ENCODE peak calls at places on chromosomes 5 and 9, in five cellular contexts. T, X, D, R and C are unnamed samples.

GRCh38 chr9:33425128-33425533 is 22.3 kb downstream of the AQP3 start:
- DNase-seq in T (no peak), X (no peak), D (no peak), R (no peak), C (no peak)

GRCh38 chr5:158727771-158728311 is 371.9 kb downstream of the EBF1 start:
- DNase-seq in T (peak), X (no peak), D (no peak), R (peak), C (no peak)

GRCh38 chr5:94017579-94017978 is 276.2 kb upstream of the POU5F2 start:
- DNase-seq in T (peak), X (no peak), D (no peak), R (no peak), C (no peak)

GRCh38 chr9:110939573-110939972 is 98.7 kb downstream of the LPAR1 start:
- DNase-seq in T (no peak), X (no peak), D (no peak), R (no peak), C (no peak)

GRCh38 chr5:64942460-64942859 is 173.7 kb downstream of the CWC27 start:
- DNase-seq in T (no peak), X (no peak), D (no peak), R (no peak), C (no peak)

GRCh38 chr9:23638837-23639426 is 187.1 kb downstream of the ELAVL2 start:
- DNase-seq in T (no peak), X (no peak), D (no peak), R (no peak), C (no peak)

GRCh38 chr5:29218829-29219228 is 1974.7 kb upstream of the CDH6 start:
- DNase-seq in T (no peak), X (no peak), D (no peak), R (no peak), C (no peak)

GRCh38 chr5:63053019-63053638 is 474.5 kb downstream of the LRRC70 start:
- DNase-seq in T (peak), X (no peak), D (peak), R (no peak), C (no peak)

GRCh38 chr9:16058131-16058549 is 505.3 kb downstream of the CCDC171 start:
- DNase-seq in T (peak), X (peak), D (peak), R (no peak), C (no peak)

GRCh38 chr5:176816791-176817272 is 6.5 kb downstream of the UNC5A start:
- DNase-seq in T (no peak), X (no peak), D (no peak), R (no peak), C (no peak)

GRCh38 chr5:68250662-68251298 is 35.2 kb downstream of the PIK3R1 start:
- DNase-seq in T (no peak), X (no peak), D (no peak), R (no peak), C (no peak)

GRCh38 chr5:160419458-160420330 is 813 bp upstream of the SLU7 start:
- DNase-seq in T (no peak), X (no peak), D (no peak), R (no peak), C (no peak)

GRCh38 chr5:34499001-34499734 is 157.0 kb upstream of the RAI14 start:
- DNase-seq in T (peak), X (peak), D (no peak), R (no peak), C (no peak)

GRCh38 chr5:112551437-112552018 is 132.5 kb upstream of the EPB41L4A start:
- DNase-seq in T (peak), X (peak), D (peak), R (no peak), C (no peak)

GRCh38 chr9:96556701-96557461 is 62.8 kb downstream of the CDC14B start:
- DNase-seq in T (peak), X (no peak), D (no peak), R (no peak), C (no peak)

GRCh38 chr5:69414885-69415583 is at the start of gene MARVELD2:
- DNase-seq in T (no peak), X (no peak), D (peak), R (peak), C (peak)

GRCh38 chr9:8382777-8383527 is 583.4 kb upstream of the DMAC1 start:
- DNase-seq in T (no peak), X (no peak), D (no peak), R (no peak), C (no peak)

GRCh38 chr5:147972441-147972840 is 66.1 kb upstream of the C5orf46 start:
- DNase-seq in T (no peak), X (no peak), D (no peak), R (no peak), C (no peak)

GRCh38 chr5:68245325-68245724 is 29.8 kb downstream of the PIK3R1 start:
- DNase-seq in T (peak), X (no peak), D (no peak), R (no peak), C (no peak)

GRCh38 chr5:6185574-6185973 is 192.8 kb downstream of the MED10 start:
- DNase-seq in T (no peak), X (no peak), D (no peak), R (no peak), C (no peak)

GRCh38 chr5:173486826-173487225 is 129.6 kb downstream of the BOD1 start:
- DNase-seq in T (no peak), X (no peak), D (no peak), R (no peak), C (no peak)

GRCh38 chr9:120490888-120491595 is 88.9 kb downstream of the CDK5RAP2 start:
- DNase-seq in T (no peak), X (peak), D (no peak), R (no peak), C (no peak)

GRCh38 chr9:33946779-33947535 is 101.7 kb downstream of the UBAP2 start:
- DNase-seq in T (peak), X (no peak), D (no peak), R (no peak), C (no peak)

GRCh38 chr5:43891112-43891511 is 288.1 kb downstream of the NNT start:
- DNase-seq in T (no peak), X (no peak), D (peak), R (no peak), C (no peak)

GRCh38 chr9:1198085-1198484 is 147.9 kb downstream of the DMRT2 start:
- DNase-seq in T (peak), X (no peak), D (no peak), R (no peak), C (no peak)

GRCh38 chr5:73122875-73123810 is 2.8 kb downstream of the TMEM171 start:
- DNase-seq in T (peak), X (peak), D (no peak), R (no peak), C (no peak)

GRCh38 chr5:140358738-140359310 is 1.2 kb upstream of the SLC4A9 start:
- DNase-seq in T (peak), X (no peak), D (peak), R (no peak), C (no peak)

GRCh38 chr5:15737882-15738677 is 238.1 kb downstream of the FBXL7 start:
- DNase-seq in T (no peak), X (no peak), D (no peak), R (no peak), C (no peak)

GRCh38 chr9:111870774-111871542 is 25.7 kb upstream of the UGCG start:
- DNase-seq in T (no peak), X (no peak), D (no peak), R (no peak), C (no peak)

GRCh38 chr5:173916233-173916632 is 28.1 kb downstream of the CPEB4 start:
- DNase-seq in T (no peak), X (peak), D (no peak), R (no peak), C (no peak)

GRCh38 chr5:107451028-107451427 is 219.7 kb downstream of the EFNA5 start:
- DNase-seq in T (no peak), X (no peak), D (no peak), R (no peak), C (no peak)

GRCh38 chr9:71322311-71322710 is 200.9 kb upstream of the TRPM3 start:
- DNase-seq in T (no peak), X (no peak), D (no peak), R (no peak), C (no peak)

GRCh38 chr5:68420476-68421344 is 205.2 kb downstream of the PIK3R1 start:
- DNase-seq in T (no peak), X (no peak), D (no peak), R (no peak), C (no peak)

GRCh38 chr5:172525633-172526360 is 71.5 kb upstream of the SH3PXD2B start:
- DNase-seq in T (no peak), X (no peak), D (no peak), R (no peak), C (no peak)

GRCh38 chr5:150625164-150625535 is 15.3 kb upstream of the SYNPO start:
- DNase-seq in T (no peak), X (no peak), D (no peak), R (no peak), C (no peak)

GRCh38 chr5:62649025-62649424 is 70.4 kb downstream of the LRRC70 start:
- DNase-seq in T (no peak), X (no peak), D (no peak), R (no peak), C (no peak)

GRCh38 chr9:78393932-78394331 is 97.0 kb downstream of the PSAT1 start:
- DNase-seq in T (no peak), X (no peak), D (no peak), R (no peak), C (no peak)

GRCh38 chr5:165805756-165806155 is 2300.3 kb downstream of the MAT2B start:
- DNase-seq in T (no peak), X (no peak), D (peak), R (no peak), C (no peak)
- TF ChIP-seq CTCF in T (no peak), X (no peak), D (no peak), R (no peak), C (no peak)

GRCh38 chr9:114098660-114099522 is at the start of gene KIF12:
- DNase-seq in T (no peak), X (no peak), D (peak), R (peak), C (no peak)
- TF ChIP-seq CTCF in T (no peak), X (no peak), D (no peak), R (no peak), C (no peak)

GRCh38 chr5:168101352-168101751 is 190.1 kb upstream of the WWC1 start:
- DNase-seq in T (no peak), X (no peak), D (no peak), R (no peak), C (no peak)

GRCh38 chr5:168109441-168109840 is 182.0 kb upstream of the WWC1 start:
- DNase-seq in T (no peak), X (no peak), D (no peak), R (no peak), C (no peak)

GRCh38 chr5:168110384-168110783 is 181.1 kb upstream of the WWC1 start:
- DNase-seq in T (no peak), X (no peak), D (no peak), R (no peak), C (no peak)

GRCh38 chr5:168106008-168106761 is 185.3 kb upstream of the WWC1 start:
- DNase-seq in T (peak), X (no peak), D (no peak), R (no peak), C (no peak)

DNA sequence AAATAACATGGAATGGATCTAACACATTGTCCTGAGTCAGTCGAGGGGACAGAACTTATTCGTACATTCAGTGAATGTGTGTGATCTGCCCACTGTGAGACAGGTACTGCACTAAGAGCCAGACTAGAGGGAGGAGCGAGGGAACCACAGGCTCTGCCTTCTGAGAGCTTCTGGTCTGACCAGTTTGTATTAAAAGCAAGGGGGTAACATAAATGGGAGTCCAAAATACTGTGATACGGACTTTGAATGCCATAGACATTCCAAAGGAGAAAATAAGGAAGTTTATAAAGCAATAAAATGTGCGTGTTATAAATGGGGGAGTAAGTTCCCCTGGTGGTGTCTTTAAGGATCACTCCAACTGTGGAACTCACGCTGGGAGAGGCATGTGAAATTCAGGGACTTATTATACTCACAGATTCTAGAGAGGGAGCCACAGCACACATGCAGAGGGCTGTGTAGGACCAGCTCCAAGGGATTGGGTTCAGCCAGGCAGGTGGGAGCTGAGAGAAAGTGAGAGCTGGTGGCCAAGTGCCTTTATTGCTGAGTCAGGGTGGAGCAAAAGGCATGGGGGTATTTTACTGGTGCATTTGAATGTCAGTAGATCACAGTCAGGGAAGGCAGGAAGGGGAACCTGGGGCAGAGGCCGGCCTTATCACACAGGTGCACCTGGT is 186.5 kb upstream of the WWC1 start:
- DNase-seq in T (no peak), X (no peak), D (no peak), R (no peak), C (no peak)
- TF ChIP-seq CTCF in T (peak), X (no peak), D (no peak), R (no peak), C (no peak)

GRCh38 chr5:74212336-74212735 is 428.2 kb downstream of the ENC1 start:
- DNase-seq in T (peak), X (peak), D (peak), R (no peak), C (no peak)
- TF ChIP-seq CTCF in T (peak), X (peak), D (no peak), R (no peak), C (no peak)

GRCh38 chr5:78760411-78761169 is 112.0 kb upstream of the LHFPL2 start:
- DNase-seq in T (no peak), X (peak), D (no peak), R (no peak), C (no peak)
- TF ChIP-seq CTCF in T (peak), X (peak), D (peak), R (no peak), C (no peak)

GRCh38 chr5:2608391-2608790 is 143.1 kb downstream of the IRX2 start:
- DNase-seq in T (no peak), X (no peak), D (no peak), R (no peak), C (no peak)
- TF ChIP-seq CTCF in T (no peak), X (no peak), D (no peak), R (no peak), C (no peak)